ENCODE peak calls at places on chromosomes 7 and 10, in seven cellular contexts. C is fibroblast of lung, P is psoas muscle, M is IMR-90, X is mammary epithelial cell, L is lower lobe of right lung, W is uterus. F is an unnamed sample. For H3K4me1, the result is how much of the 10 kb centered on the place peaks cover.

GRCh38 chr7:2405601-2406345 is 2.4 kb downstream of the CHST12 start:
- DNase-seq in C (no peak), M (no peak), L (no peak), P (no peak), X (no peak), W (no peak), F (no peak)

GRCh38 chr7:125467996-125468854 is 538.6 kb upstream of the POT1 start:
- DNase-seq in P (no peak), L (no peak), M (no peak), X (no peak), C (no peak), W (no peak), F (no peak)

GRCh38 chr10:75191821-75192568 is 18.6 kb upstream of the VDAC2 start:
- DNase-seq in L (peak), P (peak), C (peak), M (peak), W (peak), X (peak), F (peak)

GRCh38 chr7:43108255-43109011 is 4.0 kb upstream of the HECW1 start:
- DNase-seq in C (peak), M (peak), W (peak), L (peak), P (peak), X (peak), F (peak)

GRCh38 chr7:140686921-140687320 is 9.6 kb upstream of the NDUFB2 start:
- DNase-seq in X (no peak), W (no peak), M (no peak), L (no peak), C (no peak), P (no peak), F (no peak)

GRCh38 chr7:82677064-82677463 is 233.5 kb upstream of the CACNA2D1 start:
- DNase-seq in X (no peak), L (no peak), P (no peak), C (no peak), W (no peak), M (no peak), F (no peak)

GRCh38 chr7:43513236-43513635 is 69.7 kb upstream of the STK17A start:
- DNase-seq in P (no peak), M (no peak), X (no peak), W (no peak), L (no peak), C (no peak), F (no peak)

GRCh38 chr10:86356306-86356705 is 10.3 kb downstream of the GRID1 start:
- DNase-seq in W (no peak), X (no peak), C (no peak), L (peak), M (no peak), P (no peak), F (no peak)

GRCh38 chr7:43534110-43534509 is 48.8 kb upstream of the STK17A start:
- DNase-seq in X (no peak), M (peak), P (no peak), C (peak), L (no peak), W (no peak), F (no peak)

GRCh38 chr10:14707441-14707840 is 67.3 kb downstream of the FAM107B start:
- DNase-seq in C (no peak), P (no peak), M (no peak), X (no peak), L (no peak), W (no peak), F (no peak)

GRCh38 chr7:134832367-134832766 is 52.9 kb downstream of the CALD1 start:
- DNase-seq in W (no peak), C (no peak), L (no peak), M (no peak), X (no peak), P (no peak), F (no peak)

GRCh38 chr7:459584-460373 is 59.9 kb downstream of the PDGFA start:
- DNase-seq in P (no peak), X (no peak), C (no peak), L (peak), W (no peak), M (no peak), F (no peak)

GRCh38 chr10:100508691-100509150 is 10.9 kb downstream of the SEC31B start:
- DNase-seq in X (peak), L (no peak), W (no peak), P (no peak), M (peak), C (peak), F (no peak)

GRCh38 chr10:132551808-132552130 is 14.2 kb downstream of the INPP5A start:
- DNase-seq in P (no peak), C (no peak), L (no peak), W (no peak), M (no peak), X (no peak), F (peak)

GRCh38 chr7:75951506-75951905 is 36.6 kb downstream of the POR start:
- DNase-seq in W (no peak), X (peak), L (peak), M (peak), P (peak), C (peak), F (no peak)

GRCh38 chr7:44608916-44609648 is 2.7 kb downstream of the OGDH start:
- DNase-seq in C (no peak), W (no peak), X (no peak), P (no peak), M (no peak), L (no peak), F (no peak)

GRCh38 chr10:119395287-119396007 is 147.1 kb downstream of the RGS10 start:
- DNase-seq in M (peak), P (peak), L (peak), W (no peak), C (peak), X (no peak), F (no peak)

GRCh38 chr7:154512121-154512621 is 460.0 kb downstream of the DPP6 start:
- DNase-seq in C (no peak), P (no peak), L (no peak), M (no peak), W (no peak), X (no peak), F (no peak)

DNA sequence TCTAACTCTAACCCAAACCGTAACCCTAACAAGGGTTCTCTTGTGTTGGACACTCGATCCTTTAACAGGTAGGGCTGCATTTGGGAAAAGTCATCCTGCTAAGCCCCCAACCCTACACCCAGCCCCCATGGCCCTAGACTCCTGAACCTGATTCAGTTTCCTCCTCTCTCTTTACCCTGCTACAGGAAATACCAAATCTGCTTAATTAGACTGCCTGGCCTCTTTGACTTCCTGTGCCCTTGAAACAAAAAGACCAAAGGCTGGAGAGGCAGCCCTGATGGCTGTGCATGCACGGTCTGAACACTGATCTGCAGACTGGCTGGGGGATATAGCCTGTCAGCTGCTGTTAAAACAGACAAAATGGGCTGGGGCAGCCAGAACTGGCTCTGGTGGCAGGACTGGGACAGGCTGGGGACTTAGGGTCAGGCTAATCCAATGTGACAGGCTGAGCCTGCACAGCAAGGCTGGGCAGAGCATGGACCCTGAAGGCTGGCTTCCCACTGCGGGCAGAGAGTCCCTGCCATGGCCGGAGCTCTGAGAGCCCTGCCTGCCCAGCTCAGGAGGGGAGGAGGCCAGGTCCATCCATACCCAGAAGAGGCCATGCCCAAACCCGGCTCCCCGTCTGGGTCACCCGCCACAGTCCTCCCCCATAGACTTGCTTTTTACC is 51.0 kb upstream of the MSMB start:
- DNase-seq in L (no peak), M (no peak), P (no peak), W (no peak), C (no peak), X (no peak), F (no peak)
- H3K4me1 ChIP-seq in L (under half), M (under half), P (under half), W (under half), C (under half), X (under half), F (under half)

DNA sequence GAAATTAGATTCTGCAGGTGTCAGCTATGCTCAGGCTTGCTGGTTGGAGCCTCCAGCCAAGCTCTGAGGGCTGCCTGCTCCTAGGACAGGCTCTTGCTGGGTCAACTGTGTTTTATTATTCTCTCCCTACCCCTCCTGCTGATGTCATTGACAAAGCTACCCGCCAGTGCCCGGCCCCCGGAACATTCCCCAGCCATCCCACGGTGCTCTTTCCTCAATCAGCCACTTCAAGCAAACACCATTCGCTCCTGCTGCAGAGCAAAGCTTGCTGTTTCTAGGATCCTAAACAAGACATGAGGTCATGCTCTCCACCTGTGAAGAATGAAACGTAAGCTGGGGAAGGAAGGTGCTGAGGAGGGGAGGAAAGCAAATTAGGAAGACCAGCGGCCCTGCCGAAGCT is 2.1 kb upstream of the C10orf71 start:
- DNase-seq in M (no peak), L (no peak), X (no peak), C (no peak), P (no peak), W (no peak), F (no peak)
- H3K27ac ChIP-seq in M (no peak), L (no peak), X (no peak), C (no peak), P (peak), W (no peak), F (no peak)

GRCh38 chr7:94888995-94889523 is 18.3 kb upstream of the PPP1R9A start:
- DNase-seq in L (no peak), P (no peak), M (no peak), C (no peak), X (no peak), W (no peak), F (no peak)

GRCh38 chr7:94898340-94898739 is 9.1 kb upstream of the PPP1R9A start:
- DNase-seq in X (no peak), P (no peak), C (no peak), W (no peak), M (no peak), L (no peak), F (no peak)

GRCh38 chr7:94888542-94888941 is 18.9 kb upstream of the PPP1R9A start:
- DNase-seq in L (no peak), W (no peak), C (peak), M (no peak), P (no peak), X (peak), F (no peak)

GRCh38 chr7:94893661-94894060 is 13.7 kb upstream of the PPP1R9A start:
- DNase-seq in C (no peak), X (no peak), M (no peak), P (no peak), L (no peak), W (no peak), F (no peak)
- H3K4me1 ChIP-seq in C (under half), X (under half), M (under half), P (under half), L (under half), W (under half), F (under half)

GRCh38 chr10:30984563-30985328 is 46.9 kb downstream of the ZNF438 start:
- DNase-seq in W (no peak), C (peak), X (no peak), M (no peak), L (no peak), P (no peak), F (no peak)
- H3K27ac ChIP-seq in W (no peak), C (peak), X (peak), M (peak), L (no peak), P (peak), F (peak)

DNA sequence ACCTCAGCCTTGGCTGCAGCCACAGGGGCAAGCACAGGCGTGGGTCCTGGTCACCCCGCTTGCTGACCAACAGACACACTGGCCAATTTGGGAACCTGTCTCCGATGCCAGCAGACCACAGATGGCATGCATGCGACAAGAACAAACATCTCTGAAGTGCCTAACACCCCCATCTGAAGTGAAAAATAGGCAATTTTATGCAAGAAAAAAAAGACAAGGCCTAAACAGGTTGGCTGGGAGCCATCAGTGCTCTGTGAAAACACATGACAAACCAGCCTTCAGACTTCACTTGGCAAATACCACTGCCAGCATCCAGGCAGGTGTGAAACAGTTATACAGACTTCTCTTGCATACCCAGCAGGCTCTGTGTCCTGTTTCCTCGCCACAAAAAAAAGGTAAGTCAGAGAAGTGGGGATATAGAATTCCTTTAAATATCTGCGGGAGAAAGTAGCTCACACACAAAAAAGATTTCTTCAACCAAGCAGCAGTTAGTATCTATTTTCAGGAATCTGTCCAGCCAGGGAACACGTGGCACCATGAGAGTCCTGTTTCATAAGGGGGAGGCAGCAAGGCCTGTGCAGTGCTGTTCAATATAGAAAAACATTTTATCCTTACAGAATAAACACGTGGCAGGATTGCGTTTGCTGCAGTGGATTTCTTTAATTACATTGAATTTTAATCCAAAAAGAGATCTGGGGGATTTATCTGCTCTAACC is 293.4 kb upstream of the MKLN1 start:
- DNase-seq in C (no peak), L (no peak), W (no peak), X (no peak), M (no peak), P (no peak), F (no peak)
- H3K4me1 ChIP-seq in C (under half), L (half or more), W (under half), X (under half), M (under half), P (half or more), F (under half)

F was measured in tibial artery.